ENCODE peak calls at places on chromosomes 6 and 20, in ten cellular contexts. One of them, this sample, is unnamed.

GRCh38 chr20:38872036-38872435 is 54.2 kb upstream of the FAM83D start:
- DNase-seq in spleen: no peak
- DNase-seq in upper lobe of right lung: no peak
- DNase-seq in heart left ventricle: no peak
- DNase-seq in HFF-Myc: no peak
- DNase-seq in tibial artery: peak
- DNase-seq in HL-60: no peak
- DNase-seq in effector memory CD4-positive, alpha-beta T cell: no peak
- DNase-seq in NB4: no peak
- DNase-seq in left lung: no peak
- DNase-seq in this sample: no peak

GRCh38 chr20:47929368-47930115 is 144.3 kb upstream of the SULF2 start:
- DNase-seq in spleen: no peak
- DNase-seq in upper lobe of right lung: no peak
- DNase-seq in heart left ventricle: no peak
- DNase-seq in HFF-Myc: peak
- DNase-seq in tibial artery: no peak
- DNase-seq in HL-60: no peak
- DNase-seq in effector memory CD4-positive, alpha-beta T cell: no peak
- DNase-seq in NB4: no peak
- DNase-seq in left lung: no peak
- DNase-seq in this sample: no peak

GRCh38 chr6:78831492-78831891 is 35.9 kb upstream of the IRAK1BP1 start:
- DNase-seq in spleen: no peak
- DNase-seq in upper lobe of right lung: no peak
- DNase-seq in heart left ventricle: no peak
- DNase-seq in HFF-Myc: no peak
- DNase-seq in tibial artery: no peak
- DNase-seq in HL-60: no peak
- DNase-seq in effector memory CD4-positive, alpha-beta T cell: no peak
- DNase-seq in NB4: no peak
- DNase-seq in left lung: no peak
- DNase-seq in this sample: no peak

GRCh38 chr6:2968600-2969135 is 2.7 kb downstream of the SERPINB6 start:
- DNase-seq in spleen: no peak
- DNase-seq in upper lobe of right lung: no peak
- DNase-seq in heart left ventricle: no peak
- DNase-seq in HFF-Myc: no peak
- DNase-seq in tibial artery: no peak
- DNase-seq in HL-60: no peak
- DNase-seq in effector memory CD4-positive, alpha-beta T cell: no peak
- DNase-seq in NB4: no peak
- DNase-seq in left lung: no peak
- DNase-seq in this sample: peak

GRCh38 chr6:15264902-15265761 is 19.3 kb downstream of the JARID2 start:
- DNase-seq in spleen: no peak
- DNase-seq in upper lobe of right lung: no peak
- DNase-seq in heart left ventricle: peak
- DNase-seq in HFF-Myc: no peak
- DNase-seq in tibial artery: no peak
- DNase-seq in HL-60: peak
- DNase-seq in effector memory CD4-positive, alpha-beta T cell: no peak
- DNase-seq in NB4: no peak
- DNase-seq in left lung: no peak
- DNase-seq in this sample: peak

GRCh38 chr20:37254114-37254878 is 7.3 kb downstream of the GHRH start:
- DNase-seq in spleen: no peak
- DNase-seq in upper lobe of right lung: no peak
- DNase-seq in heart left ventricle: no peak
- DNase-seq in HFF-Myc: no peak
- DNase-seq in tibial artery: no peak
- DNase-seq in HL-60: peak
- DNase-seq in effector memory CD4-positive, alpha-beta T cell: no peak
- DNase-seq in NB4: no peak
- DNase-seq in left lung: no peak
- DNase-seq in this sample: no peak

GRCh38 chr6:4727671-4728435 is 48.4 kb upstream of the CDYL start:
- DNase-seq in spleen: no peak
- DNase-seq in upper lobe of right lung: no peak
- DNase-seq in heart left ventricle: no peak
- DNase-seq in HFF-Myc: no peak
- DNase-seq in tibial artery: no peak
- DNase-seq in HL-60: no peak
- DNase-seq in effector memory CD4-positive, alpha-beta T cell: no peak
- DNase-seq in NB4: peak
- DNase-seq in left lung: no peak
- DNase-seq in this sample: peak

GRCh38 chr6:109801794-109802193 is 110.7 kb downstream of the FIG4 start:
- DNase-seq in spleen: no peak
- DNase-seq in upper lobe of right lung: no peak
- DNase-seq in heart left ventricle: no peak
- DNase-seq in HFF-Myc: no peak
- DNase-seq in tibial artery: no peak
- DNase-seq in HL-60: no peak
- DNase-seq in effector memory CD4-positive, alpha-beta T cell: no peak
- DNase-seq in NB4: no peak
- DNase-seq in left lung: no peak
- DNase-seq in this sample: no peak

GRCh38 chr6:56851541-56852248 is 103.2 kb upstream of the BEND6 start:
- DNase-seq in spleen: no peak
- DNase-seq in upper lobe of right lung: no peak
- DNase-seq in heart left ventricle: no peak
- DNase-seq in HFF-Myc: peak
- DNase-seq in tibial artery: no peak
- DNase-seq in HL-60: peak
- DNase-seq in effector memory CD4-positive, alpha-beta T cell: no peak
- DNase-seq in NB4: peak
- DNase-seq in left lung: no peak
- DNase-seq in this sample: peak

GRCh38 chr6:83708546-83708969 is 343 bp downstream of the SNAP91 start:
- DNase-seq in spleen: no peak
- DNase-seq in upper lobe of right lung: peak
- DNase-seq in heart left ventricle: no peak
- DNase-seq in HFF-Myc: no peak
- DNase-seq in tibial artery: no peak
- DNase-seq in HL-60: no peak
- DNase-seq in effector memory CD4-positive, alpha-beta T cell: no peak
- DNase-seq in NB4: no peak
- DNase-seq in left lung: peak
- DNase-seq in this sample: peak

GRCh38 chr6:44956426-44956825 is 371.7 kb upstream of the RUNX2 start:
- DNase-seq in spleen: no peak
- DNase-seq in upper lobe of right lung: no peak
- DNase-seq in heart left ventricle: no peak
- DNase-seq in HFF-Myc: no peak
- DNase-seq in tibial artery: no peak
- DNase-seq in HL-60: no peak
- DNase-seq in effector memory CD4-positive, alpha-beta T cell: no peak
- DNase-seq in NB4: no peak
- DNase-seq in left lung: no peak
- DNase-seq in this sample: no peak

GRCh38 chr6:82571431-82571830 is 207.8 kb downstream of the TPBG start:
- DNase-seq in spleen: no peak
- DNase-seq in upper lobe of right lung: no peak
- DNase-seq in heart left ventricle: no peak
- DNase-seq in HFF-Myc: no peak
- DNase-seq in tibial artery: no peak
- DNase-seq in HL-60: no peak
- DNase-seq in effector memory CD4-positive, alpha-beta T cell: no peak
- DNase-seq in NB4: no peak
- DNase-seq in left lung: no peak
- DNase-seq in this sample: no peak

GRCh38 chr6:146664871-146665270 is 66.1 kb downstream of the ADGB start:
- DNase-seq in spleen: no peak
- DNase-seq in upper lobe of right lung: no peak
- DNase-seq in heart left ventricle: no peak
- DNase-seq in HFF-Myc: no peak
- DNase-seq in tibial artery: no peak
- DNase-seq in HL-60: no peak
- DNase-seq in effector memory CD4-positive, alpha-beta T cell: no peak
- DNase-seq in NB4: no peak
- DNase-seq in left lung: no peak
- DNase-seq in this sample: no peak

GRCh38 chr6:128494440-128494839 is 26.0 kb downstream of the PTPRK start:
- DNase-seq in spleen: no peak
- DNase-seq in upper lobe of right lung: no peak
- DNase-seq in heart left ventricle: no peak
- DNase-seq in HFF-Myc: no peak
- DNase-seq in tibial artery: no peak
- DNase-seq in HL-60: no peak
- DNase-seq in effector memory CD4-positive, alpha-beta T cell: no peak
- DNase-seq in NB4: no peak
- DNase-seq in left lung: no peak
- DNase-seq in this sample: no peak

GRCh38 chr6:129280719-129281118 is 397.8 kb downstream of the LAMA2 start:
- DNase-seq in spleen: no peak
- DNase-seq in upper lobe of right lung: no peak
- DNase-seq in heart left ventricle: peak
- DNase-seq in HFF-Myc: no peak
- DNase-seq in tibial artery: no peak
- DNase-seq in HL-60: no peak
- DNase-seq in effector memory CD4-positive, alpha-beta T cell: peak
- DNase-seq in NB4: no peak
- DNase-seq in left lung: no peak
- DNase-seq in this sample: no peak

GRCh38 chr6:6724319-6725119 is 136.0 kb downstream of the LY86 start:
- DNase-seq in spleen: peak
- DNase-seq in upper lobe of right lung: peak
- DNase-seq in heart left ventricle: peak
- DNase-seq in HFF-Myc: peak
- DNase-seq in tibial artery: peak
- DNase-seq in HL-60: peak
- DNase-seq in effector memory CD4-positive, alpha-beta T cell: peak
- DNase-seq in NB4: peak
- DNase-seq in left lung: peak
- DNase-seq in this sample: peak
- H3K4me3 ChIP-seq in spleen: no peak
- H3K4me3 ChIP-seq in upper lobe of right lung: peak
- H3K4me3 ChIP-seq in heart left ventricle: peak
- H3K4me3 ChIP-seq in HFF-Myc: peak
- H3K4me3 ChIP-seq in tibial artery: peak
- H3K4me3 ChIP-seq in HL-60: no peak
- H3K4me3 ChIP-seq in effector memory CD4-positive, alpha-beta T cell: no peak
- H3K4me3 ChIP-seq in NB4: peak
- H3K4me3 ChIP-seq in left lung: peak
- H3K4me3 ChIP-seq in this sample: no peak

DNA sequence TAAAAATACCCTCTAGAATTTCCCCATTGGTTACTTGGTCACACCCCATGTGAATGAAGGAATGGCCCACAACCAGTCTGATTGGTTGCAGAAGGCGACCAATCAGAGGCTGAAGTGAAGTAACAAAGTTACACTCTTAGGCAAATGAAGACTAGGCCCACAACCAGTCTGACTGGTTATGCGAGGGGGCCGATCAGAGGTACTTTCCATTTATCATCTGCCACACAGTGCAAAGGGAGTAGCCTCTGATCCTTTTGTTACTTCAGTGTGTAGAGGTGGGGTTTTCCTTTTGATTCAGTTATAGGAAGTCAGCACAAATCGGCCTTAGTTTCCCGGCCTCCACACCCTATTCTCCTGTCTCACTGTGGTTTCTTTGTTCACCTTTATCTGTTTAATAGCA is 61.2 kb upstream of the SGK1 start:
- DNase-seq in spleen: no peak
- DNase-seq in upper lobe of right lung: no peak
- DNase-seq in heart left ventricle: no peak
- DNase-seq in HFF-Myc: no peak
- DNase-seq in tibial artery: no peak
- DNase-seq in HL-60: no peak
- DNase-seq in effector memory CD4-positive, alpha-beta T cell: no peak
- DNase-seq in NB4: no peak
- DNase-seq in left lung: no peak
- DNase-seq in this sample: no peak
- H3K4me3 ChIP-seq in spleen: no peak
- H3K4me3 ChIP-seq in upper lobe of right lung: no peak
- H3K4me3 ChIP-seq in heart left ventricle: no peak
- H3K4me3 ChIP-seq in HFF-Myc: no peak
- H3K4me3 ChIP-seq in tibial artery: no peak
- H3K4me3 ChIP-seq in HL-60: no peak
- H3K4me3 ChIP-seq in effector memory CD4-positive, alpha-beta T cell: no peak
- H3K4me3 ChIP-seq in NB4: no peak
- H3K4me3 ChIP-seq in left lung: no peak
- H3K4me3 ChIP-seq in this sample: no peak

DNA sequence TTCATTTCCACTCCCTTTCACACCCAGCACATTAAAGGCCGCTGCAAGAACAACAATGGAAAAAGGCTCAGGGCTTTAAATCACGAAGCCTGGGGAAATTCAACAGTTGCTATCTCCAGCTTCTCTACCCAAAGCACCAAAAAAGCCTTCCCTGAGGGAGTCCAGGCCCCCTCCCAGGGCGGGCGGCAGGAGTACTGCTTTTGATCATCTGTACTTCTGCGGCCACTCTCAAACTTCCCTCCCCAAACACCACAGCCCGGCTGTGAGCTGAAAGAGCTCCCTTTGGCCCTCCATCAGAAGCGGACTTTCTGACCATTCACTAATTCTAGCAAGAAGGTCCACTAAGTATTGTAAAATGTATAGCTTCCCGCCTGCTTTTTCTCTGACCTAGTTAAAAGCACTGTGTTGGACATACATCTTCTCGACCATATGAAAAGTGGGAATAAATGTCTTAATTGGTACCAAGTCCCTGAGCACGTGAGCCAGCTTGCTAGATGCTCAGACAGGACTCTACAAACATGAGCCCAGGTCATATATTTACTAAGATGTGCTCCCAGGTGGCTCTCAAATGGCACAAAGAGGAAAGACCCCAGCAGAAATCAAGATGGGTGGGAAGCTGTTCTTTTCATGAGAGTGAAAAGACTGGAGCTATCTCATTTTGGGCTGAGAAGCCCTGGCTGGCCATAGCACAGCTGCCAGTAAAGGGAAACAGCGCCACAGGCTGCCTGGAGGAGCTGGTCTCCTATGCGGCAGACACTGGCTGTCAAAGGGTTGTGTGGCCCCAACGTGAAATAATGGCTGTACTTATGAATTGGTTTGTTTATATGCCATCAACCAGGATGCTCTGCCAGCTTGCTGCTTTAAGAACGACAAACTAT is 58.6 kb downstream of the GFOD1 start:
- DNase-seq in spleen: peak
- DNase-seq in upper lobe of right lung: no peak
- DNase-seq in heart left ventricle: no peak
- DNase-seq in HFF-Myc: no peak
- DNase-seq in tibial artery: no peak
- DNase-seq in HL-60: peak
- DNase-seq in effector memory CD4-positive, alpha-beta T cell: no peak
- DNase-seq in NB4: no peak
- DNase-seq in left lung: no peak
- DNase-seq in this sample: no peak
- H3K4me3 ChIP-seq in spleen: no peak
- H3K4me3 ChIP-seq in upper lobe of right lung: no peak
- H3K4me3 ChIP-seq in heart left ventricle: no peak
- H3K4me3 ChIP-seq in HFF-Myc: no peak
- H3K4me3 ChIP-seq in tibial artery: no peak
- H3K4me3 ChIP-seq in HL-60: no peak
- H3K4me3 ChIP-seq in effector memory CD4-positive, alpha-beta T cell: peak
- H3K4me3 ChIP-seq in NB4: no peak
- H3K4me3 ChIP-seq in left lung: no peak
- H3K4me3 ChIP-seq in this sample: no peak

DNA sequence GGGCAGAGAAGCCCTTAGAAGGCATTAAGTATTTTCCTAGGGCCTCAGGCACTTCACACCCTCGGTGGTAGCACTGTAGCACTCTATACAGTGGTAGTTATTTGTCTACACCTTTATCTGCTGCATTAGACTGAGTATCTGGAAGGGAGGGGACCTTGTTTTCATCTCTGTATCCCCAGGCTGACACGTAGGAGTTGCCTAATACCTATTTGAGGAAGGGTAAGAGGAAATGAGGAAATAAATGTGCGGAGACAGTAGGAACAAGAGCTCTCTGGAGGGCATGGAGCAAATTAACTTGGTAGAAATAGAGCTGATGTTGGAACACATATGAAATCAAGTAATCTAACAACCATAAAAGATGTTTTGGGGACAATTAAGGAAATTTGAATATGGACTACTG is 3.9 kb downstream of the CNPY3 start:
- DNase-seq in spleen: no peak
- DNase-seq in upper lobe of right lung: no peak
- DNase-seq in heart left ventricle: no peak
- DNase-seq in HFF-Myc: no peak
- DNase-seq in tibial artery: no peak
- DNase-seq in HL-60: peak
- DNase-seq in effector memory CD4-positive, alpha-beta T cell: no peak
- DNase-seq in NB4: peak
- DNase-seq in left lung: no peak
- DNase-seq in this sample: no peak
- H3K4me3 ChIP-seq in spleen: no peak
- H3K4me3 ChIP-seq in upper lobe of right lung: no peak
- H3K4me3 ChIP-seq in heart left ventricle: no peak
- H3K4me3 ChIP-seq in HFF-Myc: no peak
- H3K4me3 ChIP-seq in tibial artery: no peak
- H3K4me3 ChIP-seq in HL-60: peak
- H3K4me3 ChIP-seq in effector memory CD4-positive, alpha-beta T cell: no peak
- H3K4me3 ChIP-seq in NB4: peak
- H3K4me3 ChIP-seq in left lung: no peak
- H3K4me3 ChIP-seq in this sample: no peak

This sample was measured in SJSA1.